ENCODE peak calls at places on chromosomes 7 and 10, in eight cellular contexts. Y is H9; F is MV-4-11; T is stomach; E is stimulated activated naive CD8-positive, alpha-beta T cell treated with anti-CD3 and anti-CD28 coated beads, Interleukin-15, amount 100 ng/mL, for 72 hours; K is brain microvascular endothelial cell; P is transverse colon; B is Calu3. L is an unnamed sample.

GRCh38 chr7:29639887-29640600 is 76.4 kb downstream of the PRR15 start:
- DNase-seq in F (no peak), Y (no peak), T (no peak), B (no peak), E (no peak), P (no peak), K (no peak), L (no peak)

GRCh38 chr7:73626814-73627213 is 2.5 kb upstream of the MLXIPL start:
- DNase-seq in E (no peak), T (no peak), P (no peak), K (no peak), F (no peak), Y (no peak), B (no peak), L (no peak)

GRCh38 chr10:119431768-119432135 is 110.8 kb downstream of the RGS10 start:
- DNase-seq in F (no peak), P (no peak), B (no peak), T (no peak), Y (no peak), K (no peak), E (no peak), L (no peak)

GRCh38 chr7:23055582-23056178 is 41.8 kb upstream of the HYCC1 start:
- DNase-seq in F (peak), K (peak), Y (peak), B (peak), P (peak), E (peak), T (peak), L (peak)

GRCh38 chr7:35544028-35544742 is 150.8 kb downstream of the HERPUD2 start:
- DNase-seq in T (no peak), E (no peak), P (no peak), F (no peak), Y (no peak), B (no peak), K (no peak), L (no peak)

GRCh38 chr10:26697922-26698608 is 564 bp downstream of the PDSS1 start:
- DNase-seq in E (no peak), K (no peak), Y (no peak), B (no peak), P (no peak), T (no peak), F (no peak), L (no peak)

GRCh38 chr10:1149793-1150637 is 93.8 kb downstream of the WDR37 start:
- DNase-seq in K (no peak), B (no peak), F (no peak), P (peak), Y (no peak), E (no peak), T (peak), L (no peak)

GRCh38 chr7:48637382-48637781 is 287.0 kb upstream of the CDC14C start:
- DNase-seq in T (no peak), F (no peak), P (no peak), B (no peak), Y (no peak), K (peak), E (no peak), L (no peak)

GRCh38 chr7:157010588-157011332 is at the start of gene MNX1:
- DNase-seq in Y (peak), B (peak), T (peak), F (no peak), P (peak), E (peak), K (no peak), L (no peak)

GRCh38 chr10:76197293-76197692 is 765.9 kb downstream of the LRMDA start:
- DNase-seq in T (no peak), K (no peak), E (no peak), Y (no peak), F (no peak), B (no peak), P (no peak), L (no peak)

GRCh38 chr10:12749760-12750478 is 251.6 kb downstream of the CCDC3 start:
- DNase-seq in E (no peak), B (no peak), P (no peak), F (no peak), K (no peak), T (no peak), Y (no peak), L (no peak)

GRCh38 chr10:61454541-61454940 is 1.4 kb upstream of the TMEM26 start:
- DNase-seq in E (no peak), P (no peak), K (no peak), B (no peak), F (no peak), T (no peak), Y (no peak), L (no peak)

GRCh38 chr10:35335718-35336083 is 608 bp upstream of the CCNY start:
- DNase-seq in B (peak), F (no peak), P (peak), T (no peak), K (no peak), E (no peak), Y (peak), L (no peak)

GRCh38 chr10:21194510-21194993 is 297.4 kb upstream of the NEBL start:
- DNase-seq in B (peak), P (peak), F (peak), K (no peak), Y (no peak), T (peak), E (no peak), L (no peak)

GRCh38 chr10:66869635-66870034 is 56.2 kb upstream of the LRRTM3 start:
- DNase-seq in T (no peak), B (no peak), E (no peak), P (no peak), K (no peak), F (no peak), Y (no peak), L (no peak)

GRCh38 chr10:102405632-102406031 is 10.1 kb downstream of the NFKB2 start:
- DNase-seq in T (no peak), B (no peak), F (no peak), Y (no peak), E (no peak), K (no peak), P (no peak), L (no peak)

L was measured in foreskin melanocyte.